ENCODE peak calls at places on chromosomes 16 and 17, in four cellular contexts. One of them, this sample, is unnamed.

GRCh38 chr16:89670496-89671431 is 13.1 kb downstream of the SPATA33 start:
- DNase-seq in stimulated activated CD8-positive, alpha-beta memory T cell treated with anti-CD3 and anti-CD28 coated beads, Interleukin-12 subunit alpha, Interleukin-12 subunit beta, amount 100 ng/mL, for 1 hour: no peak
- DNase-seq in SK-MEL-5: no peak
- DNase-seq in RWPE1: no peak
- DNase-seq in this sample: no peak

GRCh38 chr17:69048634-69049033 is 12.1 kb downstream of the ABCA9 start:
- DNase-seq in stimulated activated CD8-positive, alpha-beta memory T cell treated with anti-CD3 and anti-CD28 coated beads, Interleukin-12 subunit alpha, Interleukin-12 subunit beta, amount 100 ng/mL, for 1 hour: no peak
- DNase-seq in SK-MEL-5: no peak
- DNase-seq in RWPE1: no peak
- DNase-seq in this sample: no peak

GRCh38 chr17:66949501-66949900 is 15.0 kb upstream of the CACNG4 start:
- DNase-seq in stimulated activated CD8-positive, alpha-beta memory T cell treated with anti-CD3 and anti-CD28 coated beads, Interleukin-12 subunit alpha, Interleukin-12 subunit beta, amount 100 ng/mL, for 1 hour: no peak
- DNase-seq in SK-MEL-5: peak; percentile 38
- DNase-seq in RWPE1: no peak
- DNase-seq in this sample: no peak

GRCh38 chr16:71401988-71402387 is 39.9 kb downstream of the TLE7 start:
- DNase-seq in stimulated activated CD8-positive, alpha-beta memory T cell treated with anti-CD3 and anti-CD28 coated beads, Interleukin-12 subunit alpha, Interleukin-12 subunit beta, amount 100 ng/mL, for 1 hour: no peak
- DNase-seq in SK-MEL-5: no peak
- DNase-seq in RWPE1: no peak
- DNase-seq in this sample: no peak

GRCh38 chr16:50395763-50396710 is 27.2 kb upstream of the BRD7 start:
- DNase-seq in stimulated activated CD8-positive, alpha-beta memory T cell treated with anti-CD3 and anti-CD28 coated beads, Interleukin-12 subunit alpha, Interleukin-12 subunit beta, amount 100 ng/mL, for 1 hour: no peak
- DNase-seq in SK-MEL-5: no peak
- DNase-seq in RWPE1: no peak
- DNase-seq in this sample: no peak

GRCh38 chr17:35766903-35767510 is 6.3 kb downstream of the C17orf50 start:
- DNase-seq in stimulated activated CD8-positive, alpha-beta memory T cell treated with anti-CD3 and anti-CD28 coated beads, Interleukin-12 subunit alpha, Interleukin-12 subunit beta, amount 100 ng/mL, for 1 hour: no peak
- DNase-seq in SK-MEL-5: peak; percentile 55
- DNase-seq in RWPE1: peak; percentile 71
- DNase-seq in this sample: no peak

GRCh38 chr16:65961491-65962143 is 404.9 kb upstream of the CDH5 start:
- DNase-seq in stimulated activated CD8-positive, alpha-beta memory T cell treated with anti-CD3 and anti-CD28 coated beads, Interleukin-12 subunit alpha, Interleukin-12 subunit beta, amount 100 ng/mL, for 1 hour: no peak
- DNase-seq in SK-MEL-5: no peak
- DNase-seq in RWPE1: no peak
- DNase-seq in this sample: no peak

GRCh38 chr16:56807011-56807675 is 57.9 kb upstream of the SLC12A3 start:
- DNase-seq in stimulated activated CD8-positive, alpha-beta memory T cell treated with anti-CD3 and anti-CD28 coated beads, Interleukin-12 subunit alpha, Interleukin-12 subunit beta, amount 100 ng/mL, for 1 hour: no peak
- DNase-seq in SK-MEL-5: no peak
- DNase-seq in RWPE1: no peak
- DNase-seq in this sample: no peak

GRCh38 chr16:84574191-84574590 is 43.7 kb downstream of the COTL1 start:
- DNase-seq in stimulated activated CD8-positive, alpha-beta memory T cell treated with anti-CD3 and anti-CD28 coated beads, Interleukin-12 subunit alpha, Interleukin-12 subunit beta, amount 100 ng/mL, for 1 hour: no peak
- DNase-seq in SK-MEL-5: no peak
- DNase-seq in RWPE1: no peak
- DNase-seq in this sample: no peak

GRCh38 chr16:68000024-68000423 is 740 bp upstream of the DPEP2 start:
- DNase-seq in stimulated activated CD8-positive, alpha-beta memory T cell treated with anti-CD3 and anti-CD28 coated beads, Interleukin-12 subunit alpha, Interleukin-12 subunit beta, amount 100 ng/mL, for 1 hour: no peak
- DNase-seq in SK-MEL-5: no peak
- DNase-seq in RWPE1: no peak
- DNase-seq in this sample: no peak

GRCh38 chr16:87492241-87492635 is 586 bp downstream of the ZCCHC14 start:
- DNase-seq in stimulated activated CD8-positive, alpha-beta memory T cell treated with anti-CD3 and anti-CD28 coated beads, Interleukin-12 subunit alpha, Interleukin-12 subunit beta, amount 100 ng/mL, for 1 hour: no peak
- DNase-seq in SK-MEL-5: no peak
- DNase-seq in RWPE1: no peak
- DNase-seq in this sample: no peak

GRCh38 chr17:35167666-35168065 is 20.0 kb downstream of the UNC45B start:
- DNase-seq in stimulated activated CD8-positive, alpha-beta memory T cell treated with anti-CD3 and anti-CD28 coated beads, Interleukin-12 subunit alpha, Interleukin-12 subunit beta, amount 100 ng/mL, for 1 hour: no peak
- DNase-seq in SK-MEL-5: no peak
- DNase-seq in RWPE1: no peak
- DNase-seq in this sample: no peak

GRCh38 chr16:69326172-69326873 is 4.1 kb downstream of the PDF start:
- DNase-seq in stimulated activated CD8-positive, alpha-beta memory T cell treated with anti-CD3 and anti-CD28 coated beads, Interleukin-12 subunit alpha, Interleukin-12 subunit beta, amount 100 ng/mL, for 1 hour: no peak
- DNase-seq in SK-MEL-5: no peak
- DNase-seq in RWPE1: no peak
- DNase-seq in this sample: no peak

GRCh38 chr16:27429981-27430441 is 28.0 kb downstream of the IL21R start:
- DNase-seq in stimulated activated CD8-positive, alpha-beta memory T cell treated with anti-CD3 and anti-CD28 coated beads, Interleukin-12 subunit alpha, Interleukin-12 subunit beta, amount 100 ng/mL, for 1 hour: no peak
- DNase-seq in SK-MEL-5: no peak
- DNase-seq in RWPE1: no peak
- DNase-seq in this sample: no peak

GRCh38 chr17:36608794-36609497 is 7.6 kb downstream of the MRM1 start:
- DNase-seq in stimulated activated CD8-positive, alpha-beta memory T cell treated with anti-CD3 and anti-CD28 coated beads, Interleukin-12 subunit alpha, Interleukin-12 subunit beta, amount 100 ng/mL, for 1 hour: no peak
- DNase-seq in SK-MEL-5: peak; percentile 69
- DNase-seq in RWPE1: peak; percentile 54
- DNase-seq in this sample: no peak

This sample was measured in activated T-helper 1 cell treated with anti-CD3 and anti-CD28 coated beads, Interleukin-12 subunit alpha, Interleukin-12 subunit beta, Interleukin-2, Interleukin-4 antibody, amounts not matched to agents 30 ng/mL and 10 ng/mL and 1 ng/mL, durations not matched to agents 14 hours and 24 hours and 36 hours.